ENCODE peak calls at places on chromosomes 2 and 18, in nine cellular contexts. One of them, this sample, is unnamed.

GRCh38 chr2:106801256-106801655 is 84.7 kb downstream of the ST6GAL2 start:
- DNase-seq in gastrocnemius medialis: no peak
- DNase-seq in cardiac fibroblast: no peak
- DNase-seq in transverse colon: no peak
- DNase-seq in endothelial cell: no peak
- DNase-seq in GM13977: no peak
- DNase-seq in progenitor cell of endocrine pancreas: no peak
- DNase-seq in colonic mucosa: no peak
- DNase-seq in MM.1S: no peak
- DNase-seq in this sample: no peak

GRCh38 chr2:172239944-172240590 is 137.4 kb upstream of the DLX2 start:
- DNase-seq in gastrocnemius medialis: no peak
- DNase-seq in cardiac fibroblast: peak; percentile 74
- DNase-seq in transverse colon: no peak
- DNase-seq in endothelial cell: no peak
- DNase-seq in GM13977: no peak
- DNase-seq in progenitor cell of endocrine pancreas: no peak
- DNase-seq in colonic mucosa: no peak
- DNase-seq in MM.1S: no peak
- DNase-seq in this sample: no peak

GRCh38 chr2:195737531-195738162 is 80.6 kb downstream of the SLC39A10 start:
- DNase-seq in gastrocnemius medialis: no peak
- DNase-seq in cardiac fibroblast: peak; percentile 74
- DNase-seq in transverse colon: no peak
- DNase-seq in endothelial cell: no peak
- DNase-seq in GM13977: no peak
- DNase-seq in progenitor cell of endocrine pancreas: no peak
- DNase-seq in colonic mucosa: no peak
- DNase-seq in MM.1S: no peak
- DNase-seq in this sample: no peak

GRCh38 chr18:22723741-22724140 is 209.4 kb upstream of the RBBP8 start:
- DNase-seq in gastrocnemius medialis: no peak
- DNase-seq in cardiac fibroblast: no peak
- DNase-seq in transverse colon: no peak
- DNase-seq in endothelial cell: no peak
- DNase-seq in GM13977: no peak
- DNase-seq in progenitor cell of endocrine pancreas: no peak
- DNase-seq in colonic mucosa: no peak
- DNase-seq in MM.1S: no peak
- DNase-seq in this sample: no peak

GRCh38 chr2:2836343-2837070 is 505.4 kb upstream of the MYT1L start:
- DNase-seq in gastrocnemius medialis: no peak
- DNase-seq in cardiac fibroblast: no peak
- DNase-seq in transverse colon: no peak
- DNase-seq in endothelial cell: no peak
- DNase-seq in GM13977: no peak
- DNase-seq in progenitor cell of endocrine pancreas: no peak
- DNase-seq in colonic mucosa: peak; percentile 4
- DNase-seq in MM.1S: no peak
- DNase-seq in this sample: no peak

GRCh38 chr2:191789791-191790190 is 57.1 kb downstream of the CAVIN2 start:
- DNase-seq in gastrocnemius medialis: no peak
- DNase-seq in cardiac fibroblast: peak; percentile 71
- DNase-seq in transverse colon: no peak
- DNase-seq in endothelial cell: no peak
- DNase-seq in GM13977: no peak
- DNase-seq in progenitor cell of endocrine pancreas: no peak
- DNase-seq in colonic mucosa: no peak
- DNase-seq in MM.1S: no peak
- DNase-seq in this sample: no peak

GRCh38 chr18:11999431-11999830 is 18.1 kb downstream of the IMPA2 start:
- DNase-seq in gastrocnemius medialis: no peak
- DNase-seq in cardiac fibroblast: no peak
- DNase-seq in transverse colon: no peak
- DNase-seq in endothelial cell: no peak
- DNase-seq in GM13977: no peak
- DNase-seq in progenitor cell of endocrine pancreas: no peak
- DNase-seq in colonic mucosa: no peak
- DNase-seq in MM.1S: no peak
- DNase-seq in this sample: no peak

GRCh38 chr2:238658820-238659219 is 189.1 kb upstream of the TWIST2 start:
- DNase-seq in gastrocnemius medialis: peak; percentile 14
- DNase-seq in cardiac fibroblast: no peak
- DNase-seq in transverse colon: no peak
- DNase-seq in endothelial cell: no peak
- DNase-seq in GM13977: no peak
- DNase-seq in progenitor cell of endocrine pancreas: no peak
- DNase-seq in colonic mucosa: no peak
- DNase-seq in MM.1S: no peak
- DNase-seq in this sample: no peak

GRCh38 chr2:199850250-199850717 is 708 bp downstream of the FTCDNL1 start:
- DNase-seq in gastrocnemius medialis: no peak
- DNase-seq in cardiac fibroblast: no peak
- DNase-seq in transverse colon: no peak
- DNase-seq in endothelial cell: no peak
- DNase-seq in GM13977: no peak
- DNase-seq in progenitor cell of endocrine pancreas: no peak
- DNase-seq in colonic mucosa: no peak
- DNase-seq in MM.1S: no peak
- DNase-seq in this sample: no peak

GRCh38 chr2:237154050-237154638 is 68.5 kb downstream of the COPS8 start:
- DNase-seq in gastrocnemius medialis: no peak
- DNase-seq in cardiac fibroblast: peak; percentile 83
- DNase-seq in transverse colon: no peak
- DNase-seq in endothelial cell: peak; percentile 39
- DNase-seq in GM13977: peak; percentile 75
- DNase-seq in progenitor cell of endocrine pancreas: no peak
- DNase-seq in colonic mucosa: no peak
- DNase-seq in MM.1S: peak; percentile 79
- DNase-seq in this sample: peak; percentile 71

GRCh38 chr2:86072271-86072858 is 33.3 kb downstream of the POLR1A start:
- DNase-seq in gastrocnemius medialis: no peak
- DNase-seq in cardiac fibroblast: peak; percentile 84
- DNase-seq in transverse colon: peak; percentile 30
- DNase-seq in endothelial cell: no peak
- DNase-seq in GM13977: peak; percentile 34
- DNase-seq in progenitor cell of endocrine pancreas: no peak
- DNase-seq in colonic mucosa: no peak
- DNase-seq in MM.1S: peak; percentile 47
- DNase-seq in this sample: no peak

GRCh38 chr2:218259099-218259921 is 1.5 kb upstream of the GPBAR1 start:
- DNase-seq in gastrocnemius medialis: no peak
- DNase-seq in cardiac fibroblast: peak; percentile 84
- DNase-seq in transverse colon: peak; percentile 54
- DNase-seq in endothelial cell: no peak
- DNase-seq in GM13977: no peak
- DNase-seq in progenitor cell of endocrine pancreas: no peak
- DNase-seq in colonic mucosa: no peak
- DNase-seq in MM.1S: no peak
- DNase-seq in this sample: no peak

GRCh38 chr2:241994086-241994485 is 124.6 kb downstream of the RTP5 start:
- DNase-seq in gastrocnemius medialis: no peak
- DNase-seq in cardiac fibroblast: no peak
- DNase-seq in transverse colon: no peak
- DNase-seq in endothelial cell: no peak
- DNase-seq in GM13977: no peak
- DNase-seq in progenitor cell of endocrine pancreas: no peak
- DNase-seq in colonic mucosa: no peak
- DNase-seq in MM.1S: no peak
- DNase-seq in this sample: no peak

GRCh38 chr2:10136187-10136934 is 13.8 kb downstream of the RRM2 start:
- DNase-seq in gastrocnemius medialis: no peak
- DNase-seq in cardiac fibroblast: no peak
- DNase-seq in transverse colon: no peak
- DNase-seq in endothelial cell: no peak
- DNase-seq in GM13977: no peak
- DNase-seq in progenitor cell of endocrine pancreas: no peak
- DNase-seq in colonic mucosa: no peak
- DNase-seq in MM.1S: no peak
- DNase-seq in this sample: no peak

GRCh38 chr2:118014492-118014824 is 588 bp upstream of the CCDC93 start:
- DNase-seq in gastrocnemius medialis: no peak
- DNase-seq in cardiac fibroblast: no peak
- DNase-seq in transverse colon: no peak
- DNase-seq in endothelial cell: peak; percentile 12
- DNase-seq in GM13977: peak; percentile 33
- DNase-seq in progenitor cell of endocrine pancreas: no peak
- DNase-seq in colonic mucosa: no peak
- DNase-seq in MM.1S: no peak
- DNase-seq in this sample: peak; percentile 3

DNA sequence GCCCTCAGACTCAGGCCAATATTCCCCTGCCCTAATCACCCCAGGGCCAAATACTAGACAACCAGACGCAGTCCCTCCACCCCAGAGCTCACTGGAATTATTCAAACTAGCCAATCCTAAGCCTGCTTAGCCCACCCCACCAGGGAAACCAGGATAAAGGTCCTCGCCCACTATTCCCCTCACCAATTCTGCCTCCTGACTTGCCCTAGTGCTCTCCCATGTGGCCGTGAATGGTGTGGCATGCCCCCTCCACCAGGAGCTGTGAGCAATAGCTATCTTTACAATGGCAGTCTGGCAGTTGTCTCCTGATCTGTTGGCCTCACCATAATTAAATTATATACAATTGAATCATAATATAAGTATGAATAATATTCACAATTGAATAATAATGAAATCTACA is 42.3 kb downstream of the FAM124B start:
- DNase-seq in gastrocnemius medialis: no peak
- DNase-seq in cardiac fibroblast: peak; percentile 9
- DNase-seq in transverse colon: no peak
- DNase-seq in endothelial cell: peak; percentile 47
- DNase-seq in GM13977: no peak
- DNase-seq in progenitor cell of endocrine pancreas: no peak
- DNase-seq in colonic mucosa: no peak
- DNase-seq in MM.1S: peak; percentile 21
- DNase-seq in this sample: peak; percentile 32
- TF ChIP-seq CTCF in gastrocnemius medialis: no peak
- TF ChIP-seq CTCF in cardiac fibroblast: peak; percentile 44
- TF ChIP-seq CTCF in transverse colon: no peak
- TF ChIP-seq CTCF in endothelial cell: peak; percentile 32
- TF ChIP-seq CTCF in GM13977: peak; percentile 36
- TF ChIP-seq CTCF in progenitor cell of endocrine pancreas: peak; percentile 48
- TF ChIP-seq CTCF in colonic mucosa: no peak
- TF ChIP-seq CTCF in MM.1S: peak; percentile 36
- TF ChIP-seq CTCF in this sample: peak; percentile 32

DNA sequence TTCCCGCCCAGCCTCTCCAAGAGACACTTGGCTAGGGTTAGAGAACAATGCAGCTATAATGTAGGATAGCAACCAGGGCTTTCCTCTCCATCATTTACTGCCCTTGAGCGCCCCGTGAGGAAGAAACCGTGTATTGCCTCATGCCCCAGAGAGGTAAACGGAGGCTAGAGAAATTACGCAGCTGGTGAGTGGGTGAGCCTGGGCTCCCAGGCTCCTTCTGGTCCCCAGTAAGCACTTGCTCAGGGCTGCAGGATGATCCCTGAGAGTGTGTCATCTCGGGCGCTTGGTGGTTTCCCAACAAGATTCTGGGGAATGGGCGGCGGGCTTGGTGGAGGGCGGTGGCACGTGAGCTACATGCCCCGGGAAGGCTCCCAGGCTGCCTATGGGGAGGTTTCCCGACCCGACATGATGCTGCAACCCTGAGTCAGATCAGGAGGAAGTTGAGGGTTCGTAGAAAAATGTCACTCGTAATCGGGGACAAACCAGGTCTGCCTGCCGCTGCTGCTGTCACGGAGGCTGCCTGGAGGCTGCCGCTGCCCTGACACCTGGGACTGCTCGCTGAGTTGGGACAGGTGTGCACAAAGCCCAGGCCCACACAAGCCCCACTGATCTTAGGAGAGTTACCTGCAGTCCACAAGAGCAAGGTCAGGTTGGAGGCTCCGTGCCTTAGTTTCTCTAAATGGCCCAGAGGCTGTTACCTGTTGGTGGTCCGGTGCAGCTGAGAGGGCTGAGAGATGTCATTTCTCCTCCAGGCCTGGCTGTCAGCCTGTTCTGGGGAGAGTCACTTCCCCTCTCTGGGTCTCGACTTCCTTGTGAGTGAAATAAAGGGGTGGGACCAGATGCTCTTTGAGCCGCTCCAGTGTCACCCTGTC is at the start of gene GPR55:
- DNase-seq in gastrocnemius medialis: no peak
- DNase-seq in cardiac fibroblast: no peak
- DNase-seq in transverse colon: peak; percentile 56
- DNase-seq in endothelial cell: peak; percentile 44
- DNase-seq in GM13977: peak; percentile 73
- DNase-seq in progenitor cell of endocrine pancreas: no peak
- DNase-seq in colonic mucosa: peak; percentile 50
- DNase-seq in MM.1S: no peak
- DNase-seq in this sample: peak; percentile 89
- TF ChIP-seq CTCF in gastrocnemius medialis: no peak
- TF ChIP-seq CTCF in cardiac fibroblast: peak; percentile 11
- TF ChIP-seq CTCF in transverse colon: peak; percentile 35
- TF ChIP-seq CTCF in endothelial cell: peak; percentile 52
- TF ChIP-seq CTCF in GM13977: peak; percentile 65
- TF ChIP-seq CTCF in progenitor cell of endocrine pancreas: peak; percentile 16
- TF ChIP-seq CTCF in colonic mucosa: peak; percentile 23
- TF ChIP-seq CTCF in MM.1S: peak; percentile 37
- TF ChIP-seq CTCF in this sample: peak; percentile 47

GRCh38 chr2:226761195-226761583 is 38.4 kb downstream of the IRS1 start:
- DNase-seq in gastrocnemius medialis: no peak
- DNase-seq in cardiac fibroblast: no peak
- DNase-seq in transverse colon: no peak
- DNase-seq in endothelial cell: no peak
- DNase-seq in GM13977: no peak
- DNase-seq in progenitor cell of endocrine pancreas: no peak
- DNase-seq in colonic mucosa: no peak
- DNase-seq in MM.1S: no peak
- DNase-seq in this sample: no peak
- TF ChIP-seq CTCF in gastrocnemius medialis: no peak
- TF ChIP-seq CTCF in cardiac fibroblast: no peak
- TF ChIP-seq CTCF in transverse colon: no peak
- TF ChIP-seq CTCF in endothelial cell: no peak
- TF ChIP-seq CTCF in GM13977: no peak
- TF ChIP-seq CTCF in progenitor cell of endocrine pancreas: no peak
- TF ChIP-seq CTCF in colonic mucosa: no peak
- TF ChIP-seq CTCF in MM.1S: no peak
- TF ChIP-seq CTCF in this sample: no peak

DNA sequence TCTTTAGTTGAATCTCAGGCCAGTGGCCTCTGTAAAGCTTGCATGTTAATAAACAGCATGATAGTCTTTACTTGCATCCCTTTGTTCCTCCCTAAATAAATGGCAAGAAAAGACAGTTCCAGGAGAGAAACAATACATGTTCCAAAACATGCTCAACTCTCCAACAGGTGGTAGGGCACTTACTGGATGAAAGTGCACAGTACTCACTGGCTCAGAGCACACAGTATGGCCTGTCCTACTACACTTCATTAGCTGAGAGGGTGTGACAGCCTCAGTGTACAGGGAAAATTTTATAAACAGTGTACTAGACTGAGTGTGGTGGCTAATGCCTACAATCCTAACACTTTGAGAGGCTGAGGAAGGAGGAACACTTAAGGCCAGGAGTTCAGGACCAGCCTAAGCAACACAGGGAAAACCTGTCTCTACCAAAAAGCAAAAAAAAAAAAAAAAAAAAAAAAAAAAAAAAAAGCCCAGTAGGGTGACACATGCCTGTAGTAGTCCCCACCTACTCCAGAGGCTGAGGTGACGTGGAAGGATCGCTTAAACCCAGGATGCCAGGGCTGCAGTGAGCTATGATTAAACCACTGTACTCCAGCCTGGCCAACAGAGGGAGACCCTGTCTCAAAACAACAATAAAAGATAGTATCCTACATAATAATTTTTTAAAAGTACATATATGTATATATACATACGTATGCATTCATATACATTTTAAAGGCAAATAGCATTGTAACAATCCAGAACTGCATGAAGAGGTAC is 51.9 kb downstream of the SOS1 start:
- DNase-seq in gastrocnemius medialis: no peak
- DNase-seq in cardiac fibroblast: peak; percentile 53
- DNase-seq in transverse colon: no peak
- DNase-seq in endothelial cell: no peak
- DNase-seq in GM13977: no peak
- DNase-seq in progenitor cell of endocrine pancreas: no peak
- DNase-seq in colonic mucosa: no peak
- DNase-seq in MM.1S: no peak
- DNase-seq in this sample: peak; percentile 33
- TF ChIP-seq CTCF in gastrocnemius medialis: no peak
- TF ChIP-seq CTCF in cardiac fibroblast: peak; percentile 18
- TF ChIP-seq CTCF in transverse colon: no peak
- TF ChIP-seq CTCF in endothelial cell: no peak
- TF ChIP-seq CTCF in GM13977: peak; percentile 20
- TF ChIP-seq CTCF in progenitor cell of endocrine pancreas: peak; percentile 20
- TF ChIP-seq CTCF in colonic mucosa: no peak
- TF ChIP-seq CTCF in MM.1S: no peak
- TF ChIP-seq CTCF in this sample: no peak